ENCODE peak calls at places on chromosomes 4 and X, in nine cellular contexts. J is progenitor cell of endocrine pancreas; L is mammary epithelial cell; R is EH; V is natural killer cell; Q is NCI-H1105 treated with DMSO at 0.1 percent for 48 hours; B is stimulated activated CD8-positive, alpha-beta memory T cell treated with anti-CD3 and anti-CD28 coated beads, Interleukin-15, amount 100 ng/mL, for 4 hours; F is AG08396; K is H9. Y is an unnamed sample.

GRCh38 chr4:90099795-90100194 is 27.4 kb upstream of the CCSER1 start:
- DNase-seq in J (no peak), L (peak), R (no peak), V (no peak), Q (no peak), B (no peak), F (no peak), K (no peak), Y (no peak)

GRCh38 chrX:69154051-69154450 is 11.2 kb downstream of the PJA1 start:
- DNase-seq in J (no peak), L (no peak), R (no peak), V (no peak), Q (no peak), B (no peak), F (no peak), K (peak), Y (no peak)

GRCh38 chr4:82797591-82798081 is 960 bp downstream of the SCD5 start:
- DNase-seq in J (peak), L (peak), R (peak), V (peak), Q (peak), B (no peak), F (peak), K (peak), Y (no peak)

GRCh38 chrX:38878674-38879375 is 77.6 kb downstream of the MID1IP1 start:
- DNase-seq in J (no peak), L (no peak), R (no peak), V (no peak), Q (no peak), B (no peak), F (no peak), K (no peak), Y (no peak)

GRCh38 chr4:185726931-185727330 is 85.1 kb downstream of the SORBS2 start:
- DNase-seq in J (no peak), L (no peak), R (peak), V (no peak), Q (no peak), B (no peak), F (no peak), K (no peak), Y (no peak)

GRCh38 chrX:110046971-110047370 is 44.1 kb downstream of the TMEM164 start:
- DNase-seq in J (no peak), L (no peak), R (no peak), V (no peak), Q (no peak), B (no peak), F (no peak), K (no peak), Y (no peak)

GRCh38 chrX:38804481-38805293 is 3.4 kb downstream of the MID1IP1 start:
- DNase-seq in J (peak), L (peak), R (peak), V (peak), Q (peak), B (no peak), F (peak), K (no peak), Y (no peak)

GRCh38 chr4:1470816-1471442 is 64.7 kb upstream of the NKX1-1 start:
- DNase-seq in J (no peak), L (no peak), R (no peak), V (no peak), Q (no peak), B (no peak), F (no peak), K (no peak), Y (no peak)

GRCh38 chr4:168666531-168666930 is 169.7 kb downstream of the PALLD start:
- DNase-seq in J (no peak), L (peak), R (peak), V (no peak), Q (no peak), B (no peak), F (peak), K (no peak), Y (no peak)

GRCh38 chr4:112823631-112824030 is 186.7 kb downstream of the LARP7 start:
- DNase-seq in J (no peak), L (no peak), R (no peak), V (no peak), Q (no peak), B (no peak), F (no peak), K (no peak), Y (no peak)

GRCh38 chr4:152556283-152556682 is 20.4 kb upstream of the FBXW7 start:
- DNase-seq in J (no peak), L (no peak), R (no peak), V (no peak), Q (no peak), B (no peak), F (no peak), K (no peak), Y (no peak)

GRCh38 chr4:4810778-4811177 is 48.7 kb upstream of the MSX1 start:
- DNase-seq in J (no peak), L (no peak), R (no peak), V (no peak), Q (no peak), B (no peak), F (no peak), K (no peak), Y (no peak)

GRCh38 chrX:68829594-68830485 is 1.0 kb downstream of the EFNB1 start:
- DNase-seq in J (no peak), L (no peak), R (peak), V (no peak), Q (peak), B (no peak), F (no peak), K (peak), Y (no peak)

GRCh38 chrX:129705988-129706387 is 32.8 kb upstream of the XPNPEP2 start:
- DNase-seq in J (no peak), L (no peak), R (no peak), V (no peak), Q (no peak), B (no peak), F (no peak), K (no peak), Y (no peak)

GRCh38 chrX:101764538-101764937 is 104.9 kb upstream of the ARMCX2 start:
- DNase-seq in J (no peak), L (no peak), R (peak), V (no peak), Q (no peak), B (no peak), F (no peak), K (no peak), Y (no peak)

GRCh38 chrX:154372612-154373022 is 1.8 kb downstream of the FLNA start:
- DNase-seq in J (no peak), L (no peak), R (peak), V (peak), Q (no peak), B (no peak), F (peak), K (no peak), Y (no peak)

GRCh38 chr4:8171941-8172924 is 13.6 kb upstream of the ABLIM2 start:
- DNase-seq in J (no peak), L (no peak), R (no peak), V (no peak), Q (no peak), B (no peak), F (no peak), K (no peak), Y (no peak)